ENCODE peak calls at places on chromosome 15, in ten cellular contexts. G is LoVo, L is left cardiac atrium, E is fibroblast of pulmonary artery, N is upper lobe of right lung, K is esophagus squamous epithelium, X is activated T-helper 1 cell treated with Interleukin-2 at 50 U/mL for 16 hours, Q is NCI-H1092, M is EH, U is M059J. Z is an unnamed sample.

GRCh38 chr15:63595688-63596087 is 1.5 kb upstream of the FBXL22 start:
- DNase-seq in G (no peak), L (no peak), E (no peak), N (no peak), K (no peak), X (no peak), Q (no peak), M (no peak), U (no peak), Z (no peak)

GRCh38 chr15:39786444-39787056 is 3.9 kb upstream of the FSIP1 start:
- DNase-seq in G (peak), L (no peak), E (peak), N (no peak), K (no peak), X (no peak), Q (peak), M (peak), U (peak), Z (peak)

GRCh38 chr15:41811432-41812195 is 16.3 kb upstream of the JMJD7 start:
- DNase-seq in G (peak), L (peak), E (peak), N (peak), K (peak), X (peak), Q (peak), M (peak), U (peak), Z (peak)

GRCh38 chr15:63065262-63066234 is 23.0 kb downstream of the TPM1 start:
- DNase-seq in G (no peak), L (no peak), E (peak), N (no peak), K (no peak), X (no peak), Q (no peak), M (peak), U (peak), Z (peak)

GRCh38 chr15:66802087-66803001 is 100.3 kb downstream of the SMAD6 start:
- DNase-seq in G (peak), L (no peak), E (peak), N (no peak), K (no peak), X (no peak), Q (no peak), M (peak), U (peak), Z (peak)

GRCh38 chr15:81411969-81412633 is 38.1 kb upstream of the TMC3 start:
- DNase-seq in G (no peak), L (no peak), E (no peak), N (no peak), K (no peak), X (no peak), Q (no peak), M (no peak), U (no peak), Z (no peak)

GRCh38 chr15:33467146-33467815 is 156.5 kb downstream of the RYR3 start:
- DNase-seq in G (no peak), L (no peak), E (no peak), N (no peak), K (no peak), X (no peak), Q (no peak), M (no peak), U (no peak), Z (no peak)

GRCh38 chr15:70912187-70912586 is 19.6 kb downstream of the LRRC49 start:
- DNase-seq in G (peak), L (no peak), E (no peak), N (no peak), K (no peak), X (no peak), Q (no peak), M (no peak), U (no peak), Z (no peak)

GRCh38 chr15:89725064-89725463 is 26.0 kb downstream of the MESP1 start:
- DNase-seq in G (no peak), L (no peak), E (no peak), N (no peak), K (no peak), X (no peak), Q (no peak), M (no peak), U (no peak), Z (no peak)

GRCh38 chr15:69634860-69635259 is 182.2 kb downstream of the RPLP1 start:
- DNase-seq in G (no peak), L (no peak), E (no peak), N (no peak), K (no peak), X (no peak), Q (no peak), M (no peak), U (no peak), Z (no peak)

GRCh38 chr15:46502668-46503067 is 867.8 kb downstream of the SQOR start:
- DNase-seq in G (no peak), L (no peak), E (peak), N (no peak), K (no peak), X (no peak), Q (no peak), M (peak), U (peak), Z (peak)

GRCh38 chr15:66765478-66766281 is 63.6 kb downstream of the SMAD6 start:
- DNase-seq in G (peak), L (peak), E (peak), N (peak), K (no peak), X (no peak), Q (no peak), M (peak), U (peak), Z (peak)

GRCh38 chr15:40565333-40566238 is 744 bp upstream of the CCDC32 start:
- DNase-seq in G (no peak), L (no peak), E (no peak), N (no peak), K (no peak), X (no peak), Q (no peak), M (no peak), U (peak), Z (no peak)

Z was measured in fibroblast of villous mesenchyme.